ENCODE peak calls at places on chromosomes 4 and X, in six cellular contexts. U, A, T, F, B and Q are unnamed samples.

GRCh38 chr4:139768913-139769312 is 103.3 kb downstream of the MGST2 start:
- DNase-seq in F (peak), T (no peak), U (no peak), B (no peak), A (no peak), Q (peak)

GRCh38 chr4:86569103-86569870 is 24.8 kb upstream of the PTPN13 start:
- DNase-seq in T (no peak), A (no peak), F (no peak), B (no peak), U (no peak), Q (no peak)

GRCh38 chrX:119755981-119756533 is 2.3 kb upstream of the SOWAHD start:
- DNase-seq in T (peak), F (peak), A (no peak), U (no peak), B (no peak), Q (peak)

GRCh38 chr4:184598753-184599491 is 50.3 kb downstream of the CASP3 start:
- DNase-seq in U (no peak), F (no peak), B (no peak), T (no peak), A (no peak), Q (no peak)

GRCh38 chr4:163251204-163251603 is 81.2 kb downstream of the NPY1R start:
- DNase-seq in U (no peak), B (no peak), F (peak), A (no peak), T (no peak), Q (peak)

GRCh38 chr4:86033171-86033570 is 326.7 kb downstream of the MAPK10 start:
- DNase-seq in T (no peak), F (peak), B (no peak), A (no peak), U (peak), Q (no peak)

GRCh38 chr4:2671267-2671895 is 84.8 kb downstream of the TNIP2 start:
- DNase-seq in B (no peak), A (no peak), T (no peak), U (no peak), F (no peak), Q (no peak)

GRCh38 chr4:40247350-40247749 is 50.5 kb downstream of the RHOH start:
- DNase-seq in F (peak), B (no peak), T (no peak), U (no peak), A (no peak), Q (no peak)

GRCh38 chrX:153925739-153926593 is at the start of gene ARHGAP4:
- DNase-seq in T (no peak), B (no peak), F (no peak), U (no peak), A (peak), Q (no peak)

GRCh38 chr4:177785000-177785399 is 342.8 kb upstream of the AGA start:
- DNase-seq in T (no peak), B (no peak), A (no peak), U (no peak), F (no peak), Q (no peak)

GRCh38 chrX:115560978-115561604 is at the start of gene PLS3:
- DNase-seq in A (no peak), B (peak), T (no peak), F (no peak), U (peak), Q (peak)

GRCh38 chrX:30935985-30936384 is 46.9 kb upstream of the TAB3 start:
- DNase-seq in F (peak), A (peak), U (peak), B (peak), T (no peak), Q (peak)

GRCh38 chrX:65697915-65698796 is 30.7 kb downstream of the MSN start:
- DNase-seq in B (no peak), F (peak), A (peak), U (peak), T (peak), Q (no peak)

GRCh38 chrX:54320067-54320466 is 37.8 kb downstream of the WNK3 start:
- DNase-seq in U (no peak), A (no peak), F (no peak), T (no peak), B (no peak), Q (no peak)
- TF ChIP-seq MYC in U (no peak), A (no peak), F (no peak), T (no peak), B (no peak), Q (no peak)

GRCh38 chr4:36226430-36227227 is 17.7 kb downstream of the ARAP2 start:
- DNase-seq in F (no peak), U (no peak), B (no peak), A (no peak), T (no peak), Q (no peak)
- TF ChIP-seq MYC in F (no peak), U (no peak), B (no peak), A (no peak), T (no peak), Q (no peak)

GRCh38 chr4:55732864-55733263 is 86.7 kb upstream of the EXOC1L start:
- DNase-seq in F (no peak), A (no peak), U (no peak), T (no peak), B (no peak), Q (no peak)

GRCh38 chr4:55733874-55734437 is 85.6 kb upstream of the EXOC1L start:
- DNase-seq in A (peak), F (peak), B (peak), U (peak), T (no peak), Q (peak)

DNA sequence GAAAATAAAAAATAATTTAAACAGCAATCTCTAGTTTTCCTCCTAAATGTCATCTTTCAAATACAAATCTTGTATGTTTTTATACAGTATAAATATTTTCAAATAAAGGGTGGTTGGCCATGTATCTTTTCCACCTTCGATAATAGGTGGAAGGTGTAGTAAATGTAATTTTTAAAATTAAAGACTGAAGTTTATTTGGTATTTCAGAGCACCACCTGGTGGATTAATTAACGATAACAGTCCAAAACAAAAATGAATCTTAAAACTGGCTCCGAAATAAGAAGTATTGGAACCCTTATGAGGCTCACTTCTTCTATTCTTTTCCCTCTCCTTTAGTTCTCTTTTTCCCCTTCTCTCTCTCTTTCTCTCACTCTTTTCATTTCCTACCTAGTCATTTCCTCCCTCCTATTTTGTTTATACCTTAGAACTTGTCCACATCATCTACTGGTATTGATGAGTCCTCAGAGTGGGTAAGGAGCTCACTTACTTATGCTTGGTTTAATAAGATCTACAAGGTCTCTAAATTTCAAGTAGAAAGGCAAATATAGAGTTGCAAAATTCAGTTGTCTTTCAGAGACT is 82.9 kb upstream of the EXOC1L start:
- DNase-seq in A (no peak), T (no peak), B (no peak), U (peak), F (peak), Q (no peak)
- TF ChIP-seq MYC in A (no peak), T (no peak), B (no peak), U (no peak), F (no peak), Q (no peak)

GRCh38 chr4:94508841-94509240 is 57.1 kb downstream of the PDLIM5 start:
- DNase-seq in B (no peak), T (no peak), F (no peak), U (no peak), A (no peak), Q (no peak)

GRCh38 chr4:94506822-94507221 is 55.1 kb downstream of the PDLIM5 start:
- DNase-seq in F (no peak), T (no peak), B (no peak), U (no peak), A (no peak), Q (no peak)

GRCh38 chr4:94507281-94507680 is 55.5 kb downstream of the PDLIM5 start:
- DNase-seq in F (no peak), A (no peak), B (no peak), T (no peak), U (no peak), Q (no peak)

GRCh38 chr4:94508256-94508655 is 56.5 kb downstream of the PDLIM5 start:
- DNase-seq in T (no peak), U (no peak), F (no peak), A (no peak), B (no peak), Q (no peak)

DNA sequence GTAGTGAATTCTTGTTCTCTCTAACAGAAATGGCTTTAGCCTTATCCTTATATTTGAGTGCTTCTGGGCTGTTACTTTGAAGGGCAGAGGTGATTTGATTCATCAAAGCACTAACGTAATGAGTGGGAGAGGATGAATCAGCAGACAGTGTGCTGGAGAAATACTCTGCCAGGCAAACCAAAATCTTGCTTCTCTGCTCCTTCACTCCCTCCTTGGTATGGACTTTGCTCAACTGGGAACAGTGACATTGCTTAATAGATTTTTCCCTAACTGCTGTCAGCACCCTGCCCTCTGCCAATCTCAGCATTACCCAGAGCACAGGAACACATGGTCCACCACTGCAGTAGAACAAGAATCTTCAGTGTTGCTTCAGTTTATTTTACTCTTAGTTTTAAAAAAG is 56.0 kb downstream of the PDLIM5 start:
- DNase-seq in F (peak), A (peak), B (no peak), U (peak), T (no peak), Q (peak)
- TF ChIP-seq MYC in F (no peak), A (no peak), B (no peak), U (no peak), T (no peak), Q (no peak)

GRCh38 chr4:79429113-79430034 is 21.3 kb upstream of the GK2 start:
- DNase-seq in U (no peak), F (no peak), A (no peak), B (no peak), T (no peak), Q (no peak)
- TF ChIP-seq MYC in U (no peak), F (no peak), A (no peak), B (no peak), T (no peak), Q (no peak)

GRCh38 chr4:48141048-48141447 is 7.0 kb upstream of the TXK start:
- DNase-seq in U (peak), F (peak), B (peak), A (peak), T (no peak), Q (peak)
- TF ChIP-seq MYC in U (no peak), F (no peak), B (no peak), A (no peak), T (no peak), Q (no peak)

DNA sequence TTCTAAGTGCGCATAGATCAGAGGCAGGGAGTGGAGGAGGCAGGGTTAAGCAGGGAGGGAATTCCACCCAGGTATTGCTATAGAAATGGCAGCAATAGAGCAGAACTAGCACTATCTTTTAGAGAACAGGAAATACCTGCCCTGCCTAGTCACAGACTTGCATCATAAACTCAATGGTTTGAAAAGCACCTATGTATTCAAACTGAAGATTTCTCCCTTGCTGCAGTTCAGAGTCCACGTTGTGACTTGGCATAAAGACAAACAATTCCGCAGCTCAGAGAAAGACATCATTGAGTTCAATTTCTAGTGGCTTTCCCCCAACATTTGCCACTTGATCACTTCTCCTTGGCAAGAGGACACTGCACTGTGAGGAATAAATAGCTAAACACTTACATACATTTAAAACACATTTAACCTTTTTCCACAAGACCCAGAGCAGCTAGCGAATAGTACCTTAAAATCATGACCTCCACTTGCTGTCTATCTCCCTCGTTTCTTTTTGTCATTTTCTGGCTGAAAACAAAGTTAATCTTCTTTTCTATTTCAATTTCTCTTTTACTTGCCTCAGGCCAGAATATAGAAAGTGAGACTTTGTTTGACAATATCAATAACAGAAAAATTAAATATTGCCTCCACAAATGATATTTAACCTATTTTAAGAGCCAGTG is 42.4 kb downstream of the SLC7A11 start:
- DNase-seq in U (peak), T (no peak), B (no peak), F (no peak), A (no peak), Q (peak)
- TF ChIP-seq MYC in U (no peak), T (no peak), B (no peak), F (no peak), A (no peak), Q (no peak)

GRCh38 chrX:74509989-74510388 is 88.7 kb downstream of the SLC16A2 start:
- DNase-seq in B (no peak), U (no peak), T (no peak), A (no peak), F (no peak), Q (no peak)
- TF ChIP-seq MYC in B (no peak), U (no peak), T (no peak), A (no peak), F (no peak), Q (no peak)

GRCh38 chr4:70954032-70954431 is 39.4 kb upstream of the DCK start:
- DNase-seq in B (no peak), U (no peak), T (no peak), A (no peak), F (peak), Q (no peak)

GRCh38 chr4:70956570-70957210 is 36.8 kb upstream of the DCK start:
- DNase-seq in F (no peak), T (no peak), B (no peak), U (no peak), A (no peak), Q (no peak)

GRCh38 chr4:70958681-70959080 is 34.8 kb upstream of the DCK start:
- DNase-seq in U (no peak), A (no peak), B (no peak), F (no peak), T (no peak), Q (no peak)
- TF ChIP-seq MYC in U (no peak), A (no peak), B (no peak), F (no peak), T (no peak), Q (no peak)